ENCODE peak calls at places on chromosome 2, in seven cellular contexts. U is activated CD4-positive, alpha-beta T cell treated with anti-CD3 and anti-CD28 coated beads, Interleukin-2, amount 10 ng/mL, durations not matched to agents 7 days and 5 days; W is activated CD4-positive, CD25-positive, alpha-beta regulatory T cell; X is cardiac muscle cell; H is endothelial cell; Y is 8988T; F is ovary. G is an unnamed sample.

GRCh38 chr2:179263460-179264237 is 983 bp downstream of the SESTD1 start:
- DNase-seq in U (peak), W (no peak), X (peak), H (peak), Y (peak), F (peak), G (no peak)

GRCh38 chr2:2729246-2729645 is 398.2 kb upstream of the MYT1L start:
- DNase-seq in U (no peak), W (no peak), X (no peak), H (no peak), Y (no peak), F (no peak), G (no peak)

GRCh38 chr2:15736396-15737180 is 144.9 kb downstream of the DDX1 start:
- DNase-seq in U (no peak), W (no peak), X (no peak), H (no peak), Y (no peak), F (no peak), G (no peak)

GRCh38 chr2:86592547-86593230 is 29.4 kb upstream of the CHMP3 start:
- DNase-seq in U (no peak), W (no peak), X (peak), H (no peak), Y (no peak), F (peak), G (no peak)

GRCh38 chr2:151826737-151827157 is 1.5 kb downstream of the ARL5A start:
- DNase-seq in U (peak), W (no peak), X (peak), H (no peak), Y (no peak), F (no peak), G (no peak)

GRCh38 chr2:101881131-101881530 is 110.6 kb upstream of the IL1R2 start:
- DNase-seq in U (no peak), W (no peak), X (no peak), H (no peak), Y (no peak), F (no peak), G (no peak)

GRCh38 chr2:61970807-61971556 is 65.5 kb downstream of the COMMD1 start:
- DNase-seq in U (no peak), W (no peak), X (peak), H (peak), Y (no peak), F (no peak), G (no peak)

GRCh38 chr2:109005686-109006204 is 16.7 kb upstream of the EDAR start:
- DNase-seq in U (no peak), W (no peak), X (peak), H (no peak), Y (no peak), F (no peak), G (no peak)

G was measured in BE2C.